ENCODE peak calls at places on chromosomes 12 and 14, in nine cellular contexts. T, K, B, L, V, J, E, N and C are unnamed samples.

GRCh38 chr14:76810953-76811400 is 1.7 kb downstream of the ANGEL1 start:
- DNase-seq in N (no peak), E (no peak), L (peak; percentile 57), K (peak; percentile 37), T (peak; percentile 37), V (peak; percentile 27), J (no peak), B (no peak), C (peak; percentile 38)

GRCh38 chr12:45878630-45879255 is 111.6 kb downstream of the SCAF11 start:
- DNase-seq in E (no peak), B (no peak), V (peak; percentile 8), T (no peak), N (no peak), L (peak; percentile 25), J (no peak), K (peak; percentile 21), C (no peak)

GRCh38 chr14:62126885-62127478 is 364.8 kb downstream of the SNAPC1 start:
- DNase-seq in V (peak; percentile 41), K (peak; percentile 58), E (no peak), J (no peak), T (peak; percentile 65), B (no peak), N (no peak), L (peak; percentile 85), C (no peak)

GRCh38 chr12:41795066-41795465 is 349.6 kb downstream of the GXYLT1 start:
- DNase-seq in L (peak; percentile 4), V (peak; percentile 90), B (no peak), N (no peak), K (no peak), E (no peak), T (no peak), J (no peak), C (no peak)

GRCh38 chr14:100900837-100901390 is 2.6 kb downstream of the RTL1 start:
- DNase-seq in L (peak; percentile 48), N (peak; percentile 39), T (no peak), K (peak; percentile 54), J (peak; percentile 52), V (peak; percentile 18), B (peak; percentile 64), E (no peak), C (peak; percentile 68)

GRCh38 chr14:74574092-74574438 is 38.0 kb downstream of the LTBP2 start:
- DNase-seq in J (no peak), K (no peak), N (peak; percentile 2), T (no peak), L (no peak), V (peak; percentile 80), E (no peak), B (no peak), C (no peak)

GRCh38 chr14:36208690-36209278 is 32.3 kb upstream of the PTCSC3 start:
- DNase-seq in T (no peak), N (no peak), E (no peak), J (no peak), B (no peak), K (no peak), L (no peak), V (no peak), C (no peak)

GRCh38 chr12:57841445-57841844 is 5.1 kb downstream of the CTDSP2 start:
- DNase-seq in J (no peak), T (no peak), L (no peak), V (no peak), E (no peak), B (no peak), K (no peak), N (no peak), C (no peak)

GRCh38 chr12:131050463-131051154 is 96.9 kb downstream of the ADGRD1 start:
- DNase-seq in J (no peak), T (no peak), V (no peak), K (no peak), E (no peak), N (peak; percentile 12), L (no peak), B (no peak), C (peak; percentile 34)

GRCh38 chr12:118166946-118167345 is 31.0 kb downstream of the PEBP1 start:
- DNase-seq in V (no peak), B (no peak), N (no peak), E (no peak), J (no peak), K (no peak), T (peak; percentile 89), L (no peak), C (no peak)

GRCh38 chr12:24595652-24596235 is 353.2 kb downstream of the BCAT1 start:
- DNase-seq in N (no peak), J (no peak), B (no peak), E (no peak), K (peak; percentile 9), V (peak; percentile 11), T (no peak), L (no peak), C (no peak)
- TF ChIP-seq CTCF in N (no peak), J (peak; percentile 71), B (peak; percentile 82), E (peak; percentile 54), K (no peak), V (peak; percentile 59), T (peak; percentile 10), L (peak; percentile 31), C (no peak)

GRCh38 chr12:30754750-30755394 is at the start of gene CAPRIN2:
- DNase-seq in E (peak; percentile 86), K (peak; percentile 97), B (peak; percentile 93), N (peak; percentile 98), V (peak; percentile 96), T (peak; percentile 96), J (peak; percentile 100), L (peak; percentile 91), C (peak; percentile 98)

GRCh38 chr12:30752255-30752654 is 2.5 kb downstream of the CAPRIN2 start:
- DNase-seq in T (no peak), N (no peak), L (no peak), B (no peak), V (no peak), K (no peak), E (no peak), J (no peak), C (no peak)

GRCh38 chr12:30754383-30754749 is 385 bp downstream of the CAPRIN2 start:
- DNase-seq in V (no peak), T (no peak), L (no peak), J (no peak), N (no peak), E (no peak), B (no peak), K (peak; percentile 34), C (no peak)

GRCh38 chr12:30753761-30754382 is 879 bp downstream of the CAPRIN2 start:
- DNase-seq in J (no peak), L (peak; percentile 12), T (peak; percentile 45), V (peak; percentile 56), B (no peak), K (peak; percentile 19), N (no peak), E (no peak), C (no peak)

DNA sequence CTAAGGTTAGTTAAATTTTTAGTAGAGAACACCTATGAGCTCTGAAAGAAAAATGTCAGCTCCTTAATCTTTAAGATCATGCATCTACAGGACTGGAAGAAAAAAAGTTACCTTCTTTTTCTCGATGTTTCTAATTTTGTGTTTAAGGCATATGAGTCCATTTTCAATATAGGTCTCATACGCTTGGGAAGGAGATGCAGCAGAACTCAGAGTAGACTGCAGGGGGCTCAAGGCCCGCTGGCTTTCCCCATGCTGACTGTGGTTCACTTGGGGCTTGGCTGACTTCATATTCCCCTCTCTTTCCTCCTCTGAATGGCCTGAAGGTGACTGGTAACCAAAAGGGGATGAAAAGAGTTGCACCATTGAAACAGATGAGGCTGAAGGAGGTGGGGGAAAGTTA is 1.5 kb downstream of the CAPRIN2 start:
- DNase-seq in B (no peak), N (no peak), T (peak; percentile 35), V (peak; percentile 56), L (peak; percentile 43), E (no peak), J (no peak), K (peak; percentile 60), C (no peak)
- TF ChIP-seq CTCF in B (no peak), N (no peak), T (no peak), V (peak; percentile 59), L (peak; percentile 50), E (peak; percentile 40), J (peak; percentile 64), K (peak; percentile 20), C (no peak)

GRCh38 chr14:23727566-23728335 is 91.6 kb downstream of the DHRS2 start:
- DNase-seq in E (no peak), N (no peak), B (no peak), L (peak; percentile 77), J (no peak), V (peak; percentile 18), T (peak; percentile 46), K (peak; percentile 66), C (no peak)
- TF ChIP-seq CTCF in E (peak; percentile 58), N (no peak), B (no peak), L (peak; percentile 72), J (peak; percentile 38), V (peak; percentile 27), T (peak; percentile 32), K (peak; percentile 71), C (no peak)

GRCh38 chr14:54709444-54709843 is 142.5 kb downstream of the SAMD4A start:
- DNase-seq in J (no peak), L (no peak), T (peak; percentile 68), N (no peak), K (no peak), V (peak; percentile 45), E (no peak), B (no peak), C (no peak)

GRCh38 chr14:54706768-54707167 is 139.8 kb downstream of the SAMD4A start:
- DNase-seq in B (no peak), N (no peak), T (no peak), K (no peak), J (no peak), L (no peak), V (no peak), E (no peak), C (no peak)

GRCh38 chr14:54709867-54710266 is 142.9 kb downstream of the SAMD4A start:
- DNase-seq in B (no peak), K (no peak), L (no peak), E (no peak), N (no peak), V (no peak), T (no peak), J (no peak), C (no peak)

GRCh38 chr14:54708161-54708560 is 141.2 kb downstream of the SAMD4A start:
- DNase-seq in L (no peak), V (no peak), K (no peak), E (no peak), T (no peak), J (no peak), N (no peak), B (no peak), C (no peak)

DNA sequence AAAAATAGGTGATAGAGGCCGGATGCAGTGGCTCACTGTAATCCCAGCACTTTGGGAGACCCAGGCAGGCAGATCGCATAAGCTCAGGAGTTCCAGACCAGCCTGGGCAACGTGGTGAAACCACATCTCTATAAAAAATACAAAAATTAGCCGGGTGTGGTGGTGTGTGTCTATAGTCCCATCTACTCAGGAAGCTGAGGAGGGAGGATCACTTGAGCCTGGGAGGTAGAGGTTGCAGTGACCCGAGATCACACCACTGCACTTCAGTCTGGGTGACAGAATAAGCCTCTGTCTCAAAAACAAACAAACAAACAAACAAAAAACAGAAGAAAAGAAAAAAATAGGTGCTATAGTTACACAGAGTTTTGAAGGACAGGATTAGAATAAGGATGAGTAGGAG is 142.1 kb downstream of the SAMD4A start:
- DNase-seq in L (no peak), K (no peak), B (no peak), J (no peak), E (no peak), V (no peak), T (no peak), N (no peak), C (no peak)
- TF ChIP-seq CTCF in L (no peak), K (no peak), B (no peak), J (no peak), E (no peak), V (no peak), T (no peak), N (no peak), C (no peak)

GRCh38 chr12:119804011-119804641 is 73.0 kb downstream of the CIT start:
- DNase-seq in J (peak; percentile 58), E (peak; percentile 68), B (peak; percentile 72), N (peak; percentile 55), T (peak; percentile 17), V (peak; percentile 75), L (peak; percentile 87), K (peak; percentile 63), C (no peak)
- TF ChIP-seq CTCF in J (peak; percentile 71), E (peak; percentile 67), B (no peak), N (peak; percentile 34), T (no peak), V (peak; percentile 36), L (peak; percentile 86), K (peak; percentile 57), C (no peak)